ENCODE peak calls at places on chromosomes 3 and 15, in nine cellular contexts. G is WTC11, T is K562, Y is NB4, Z is A549, X is H1, D is GM12878, W is SK-N-SH, V is HCT116. F is an unnamed sample.

GRCh38 chr15:38862104-38862503 is 297.5 kb upstream of the RASGRP1 start:
- DNase-seq in G (no peak), D (no peak), W (no peak), T (no peak), X (no peak), Y (no peak), Z (no peak), V (no peak), F (no peak)

GRCh38 chr3:85075663-85076062 is 116.9 kb downstream of the CADM2 start:
- DNase-seq in T (no peak), W (no peak), D (no peak), G (no peak), V (no peak), Z (no peak), X (no peak), Y (no peak), F (no peak)

GRCh38 chr3:14336414-14337285 is 65.8 kb upstream of the SLC6A6 start:
- DNase-seq in Y (peak; percentile 74), W (no peak), V (no peak), T (no peak), Z (no peak), G (no peak), D (no peak), X (no peak), F (no peak)

GRCh38 chr3:184234224-184234623 is 4.8 kb downstream of the VWA5B2 start:
- DNase-seq in W (peak; percentile 91), Y (peak; percentile 35), D (no peak), G (no peak), T (peak; percentile 68), V (peak; percentile 85), Z (peak; percentile 67), X (no peak), F (peak; percentile 64)

GRCh38 chr15:81297147-81297572 is 26.8 kb downstream of the STARD5 start:
- DNase-seq in X (no peak), W (no peak), Y (no peak), V (peak; percentile 44), Z (peak; percentile 43), G (no peak), T (no peak), D (no peak), F (no peak)

GRCh38 chr15:25775317-25775912 is 87.7 kb downstream of the ATP10A start:
- DNase-seq in V (no peak), T (no peak), Z (peak; percentile 88), D (peak; percentile 40), W (no peak), X (peak; percentile 39), Y (peak; percentile 49), G (no peak), F (no peak)

GRCh38 chr3:194760740-194761139 is 75.1 kb downstream of the FAM43A start:
- DNase-seq in V (no peak), D (no peak), X (no peak), Y (peak; percentile 68), T (no peak), G (no peak), W (no peak), Z (no peak), F (no peak)

GRCh38 chr3:32383136-32383711 is 8.4 kb upstream of the CMTM7 start:
- DNase-seq in Z (no peak), W (no peak), V (no peak), G (no peak), X (no peak), Y (no peak), D (no peak), T (peak; percentile 25), F (no peak)

GRCh38 chr3:49554639-49555265 is 475 bp downstream of the BSN start:
- DNase-seq in D (no peak), X (peak; percentile 86), G (peak; percentile 72), V (no peak), Z (no peak), Y (peak; percentile 50), W (no peak), T (peak; percentile 23), F (no peak)

GRCh38 chr15:29134641-29135071 is 135.0 kb downstream of the NSMCE3 start:
- DNase-seq in T (no peak), D (no peak), W (peak; percentile 52), Y (no peak), G (no peak), X (no peak), Z (no peak), V (no peak), F (no peak)

GRCh38 chr3:127370906-127371305 is 83.1 kb upstream of the PRR20G start:
- DNase-seq in T (no peak), Y (no peak), G (no peak), Z (no peak), X (no peak), V (no peak), W (peak; percentile 71), D (no peak), F (no peak)

GRCh38 chr15:90868261-90868689 is at the start of gene FURIN:
- DNase-seq in Y (no peak), G (no peak), W (no peak), T (peak; percentile 86), Z (no peak), V (peak; percentile 59), D (no peak), X (no peak), F (no peak)

GRCh38 chr15:38069506-38069905 is 135.1 kb downstream of the TMCO5A start:
- DNase-seq in X (no peak), D (no peak), W (peak; percentile 16), Z (peak; percentile 49), V (no peak), T (no peak), Y (peak; percentile 21), G (no peak), F (peak; percentile 61)

GRCh38 chr15:92574566-92574965 is 81.0 kb downstream of the FAM174B start:
- DNase-seq in T (no peak), W (no peak), G (no peak), X (no peak), Y (no peak), D (no peak), V (no peak), Z (no peak), F (peak; percentile 84)

GRCh38 chr3:152193673-152194267 is 75.0 kb upstream of the MBNL1 start:
- DNase-seq in G (no peak), D (no peak), W (no peak), Y (peak; percentile 65), V (no peak), Z (no peak), X (no peak), T (peak; percentile 54), F (no peak)

GRCh38 chr15:41585140-41586047 is 26.4 kb downstream of the TYRO3 start:
- DNase-seq in X (peak; percentile 83), V (no peak), D (no peak), G (peak; percentile 35), T (no peak), Z (peak; percentile 44), Y (peak; percentile 27), W (peak; percentile 76), F (peak; percentile 73)

DNA sequence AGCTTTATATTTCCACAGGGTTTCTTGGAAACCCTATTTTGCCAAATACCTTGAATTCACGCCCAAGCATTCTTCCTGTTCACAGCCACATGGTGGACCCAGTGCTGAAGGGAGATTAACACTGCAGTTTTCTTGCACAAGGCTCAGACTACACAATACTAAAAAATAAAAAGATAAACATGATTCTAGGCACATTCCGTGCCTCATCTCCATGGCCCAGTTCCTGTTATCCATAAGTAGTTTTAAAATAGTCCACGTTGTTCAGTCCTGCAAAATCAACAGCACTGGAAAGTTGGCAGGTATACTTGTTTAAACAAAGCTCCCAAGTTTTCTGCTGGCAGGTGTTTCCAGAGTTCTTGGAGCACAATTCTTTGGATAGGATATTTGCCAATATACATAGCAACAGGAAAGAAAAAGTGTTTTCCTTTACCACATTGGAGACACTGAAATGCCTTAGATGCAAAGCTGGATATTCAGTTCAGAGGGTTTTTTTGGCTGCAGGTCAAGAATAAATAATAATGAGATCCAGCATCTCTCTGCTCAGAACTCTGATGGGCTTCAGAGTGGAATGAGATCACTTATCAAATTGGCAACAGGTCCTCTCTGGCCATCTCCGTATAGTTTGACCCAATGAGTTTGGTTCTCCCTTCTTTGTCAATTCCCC is 88.1 kb upstream of the TGFBR2 start:
- DNase-seq in Z (peak; percentile 75), V (no peak), G (no peak), X (no peak), D (no peak), T (no peak), Y (no peak), W (no peak), F (peak; percentile 99)
- TF ChIP-seq CTCF in Z (no peak), V (no peak), G (no peak), X (no peak), D (no peak), T (no peak), Y (no peak), W (no peak), F (peak; percentile 37)

DNA sequence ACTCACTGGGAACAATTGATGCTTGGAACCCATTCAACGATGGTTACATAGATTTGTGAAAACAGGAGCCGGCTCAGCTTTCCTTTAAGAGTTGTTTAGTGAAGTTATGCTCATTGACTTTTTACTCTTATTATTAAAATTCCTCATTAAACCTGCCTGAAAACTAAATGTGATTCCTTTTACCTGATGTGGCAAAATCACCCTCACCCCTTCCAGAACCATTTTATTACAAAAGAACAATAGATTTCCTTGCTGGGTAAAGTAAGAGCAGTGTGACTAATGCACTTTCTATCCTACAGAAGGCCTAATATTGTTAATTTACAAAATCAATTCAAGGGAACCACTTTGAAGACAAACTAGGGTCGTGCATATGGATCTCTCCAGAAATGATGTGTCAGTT is 448.1 kb downstream of the MECOM start:
- DNase-seq in T (no peak), G (no peak), W (no peak), D (no peak), Z (no peak), X (no peak), Y (no peak), V (no peak), F (peak; percentile 80)
- TF ChIP-seq MAX in T (no peak), G (no peak), W (no peak), D (no peak), Z (no peak), X (no peak), Y (no peak), V (no peak), F (no peak)

DNA sequence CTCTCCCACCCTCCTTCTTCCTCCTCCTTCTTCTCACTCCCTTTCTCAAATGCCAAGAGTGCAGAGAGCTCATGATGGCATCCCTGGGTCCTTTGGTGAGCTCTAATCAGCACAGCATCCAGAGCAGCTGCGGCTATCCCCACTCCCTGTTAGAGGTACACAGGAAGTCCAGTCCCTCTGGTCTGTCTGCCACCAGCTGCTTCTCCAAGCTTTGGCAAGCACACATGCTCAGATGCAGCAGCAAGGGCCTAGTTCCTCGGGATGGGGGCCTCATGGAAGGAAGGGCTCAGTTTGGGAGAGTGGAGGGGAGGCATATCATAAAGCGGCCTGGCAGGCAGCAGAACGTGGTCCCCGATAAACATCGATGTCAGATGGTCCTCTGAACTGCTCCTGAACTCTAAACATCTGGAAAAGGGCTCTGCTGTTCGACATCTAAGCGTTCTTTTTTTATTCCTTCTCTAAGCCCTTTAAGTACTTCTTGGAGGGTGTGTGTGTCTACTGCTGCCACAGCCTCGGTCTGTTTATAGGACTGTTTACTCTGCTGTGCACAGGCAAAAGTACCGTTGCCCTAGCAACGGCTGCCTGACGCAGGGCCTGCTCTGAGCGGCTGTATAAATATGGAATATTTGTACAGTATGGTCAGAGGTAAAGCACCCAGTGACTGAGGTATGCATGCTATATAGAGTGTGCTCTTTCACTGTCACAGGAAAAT is 74.6 kb downstream of the PRICKLE2 start:
- DNase-seq in T (no peak), G (no peak), V (no peak), W (peak; percentile 54), Z (peak; percentile 92), X (no peak), Y (no peak), D (no peak), F (peak; percentile 80)
- TF ChIP-seq CTCF in T (no peak), G (no peak), V (no peak), W (no peak), Z (no peak), X (no peak), Y (no peak), D (no peak), F (no peak)

GRCh38 chr3:159751754-159752153 is 236.9 kb upstream of the IL12A start:
- DNase-seq in W (no peak), D (no peak), X (no peak), G (no peak), Y (no peak), V (no peak), T (no peak), Z (no peak), F (no peak)
- TF ChIP-seq MAX in W (no peak), D (no peak), X (no peak), G (no peak), Y (no peak), V (no peak), T (no peak), Z (no peak), F (no peak)

F was measured in endothelial cell of umbilical vein.